ENCODE peak calls at places on chromosome 19, in nine cellular contexts. C is CD8-positive, alpha-beta T cell; W is GM12865; S is mucosa of descending colon; X is AG04450; G is fibroblast of pulmonary artery; Q is AG10803; L is BJ; U is brain microvascular endothelial cell. N is an unnamed sample.

GRCh38 chr19:35040826-35041547 is 534 bp upstream of the HPN start:
- DNase-seq in W (no peak), L (no peak), Q (no peak), U (no peak), S (peak; percentile 79), X (no peak), G (peak; percentile 48), C (peak; percentile 24), N (no peak)

GRCh38 chr19:7888145-7888825 is at the start of gene LRRC8E:
- DNase-seq in C (peak; percentile 38), L (no peak), S (peak; percentile 82), U (peak; percentile 64), X (no peak), G (peak; percentile 53), Q (peak; percentile 54), W (no peak), N (peak; percentile 49)

GRCh38 chr19:50669319-50670101 is 20.3 kb downstream of the C19orf81 start:
- DNase-seq in W (peak; percentile 21), G (peak; percentile 54), C (peak; percentile 53), Q (peak; percentile 20), S (peak; percentile 43), U (no peak), L (no peak), X (no peak), N (no peak)

GRCh38 chr19:11463391-11463790 is 17.5 kb downstream of the ELAVL3 start:
- DNase-seq in C (no peak), G (no peak), W (no peak), Q (no peak), X (no peak), S (no peak), L (no peak), U (no peak), N (no peak)

GRCh38 chr19:58328999-58329398 is 2.2 kb downstream of the ZSCAN22 start:
- DNase-seq in U (no peak), S (no peak), L (no peak), W (peak; percentile 46), G (no peak), X (no peak), C (peak; percentile 22), Q (no peak), N (no peak)

GRCh38 chr19:35055715-35056179 is 14.2 kb downstream of the HPN start:
- DNase-seq in W (peak; percentile 26), U (no peak), X (no peak), G (no peak), L (no peak), C (peak; percentile 23), Q (no peak), S (no peak), N (no peak)

GRCh38 chr19:52188822-52189744 is 769 bp upstream of the PPP2R1A start:
- DNase-seq in U (peak; percentile 60), L (no peak), S (no peak), X (peak; percentile 30), C (no peak), W (no peak), G (no peak), Q (no peak), N (no peak)

GRCh38 chr19:17779281-17779930 is 15.5 kb upstream of the B3GNT3 start:
- DNase-seq in W (no peak), U (no peak), L (no peak), Q (peak; percentile 21), C (no peak), X (no peak), S (no peak), G (peak; percentile 38), N (peak; percentile 28)

GRCh38 chr19:33194884-33195710 is 967 bp downstream of the LRP3 start:
- DNase-seq in W (no peak), U (no peak), S (peak; percentile 49), C (no peak), X (no peak), L (no peak), Q (peak; percentile 53), G (peak; percentile 53), N (no peak)

GRCh38 chr19:17841371-17841809 is 6.4 kb downstream of the JAK3 start:
- DNase-seq in C (no peak), G (no peak), S (no peak), Q (no peak), X (no peak), W (no peak), L (no peak), U (no peak), N (no peak)

GRCh38 chr19:30670562-30671513 is 298.7 kb downstream of the ZNF536 start:
- DNase-seq in W (no peak), Q (no peak), U (no peak), X (no peak), S (no peak), G (no peak), C (no peak), L (no peak), N (no peak)

GRCh38 chr19:55012294-55012693 is 25.8 kb downstream of the GP6 start:
- DNase-seq in W (no peak), L (no peak), C (no peak), X (no peak), S (no peak), Q (no peak), G (no peak), U (no peak), N (no peak)
- TF ChIP-seq CTCF in W (no peak), L (no peak), C (no peak), X (no peak), S (no peak), Q (no peak), G (no peak), U (no peak), N (no peak)

DNA sequence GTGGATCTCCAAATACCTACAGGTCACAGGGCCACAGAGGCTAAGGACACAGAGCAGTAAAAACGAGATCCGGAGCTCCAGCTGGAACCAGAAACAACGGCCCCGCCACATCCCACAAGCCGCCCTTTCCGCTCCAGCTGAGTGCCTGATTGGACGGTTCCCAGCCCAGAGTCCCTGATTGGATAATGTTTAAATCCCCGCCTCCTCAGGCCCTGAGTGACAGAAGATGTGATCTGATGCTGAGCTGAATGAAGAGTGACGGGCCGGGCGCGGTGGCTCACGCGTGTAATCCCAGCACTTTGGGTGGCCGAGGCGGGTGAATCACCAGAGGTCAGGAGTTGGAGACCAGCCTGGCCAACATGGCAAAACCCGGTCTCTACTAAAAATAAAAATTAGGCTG is at the start of gene ZNF99:
- DNase-seq in U (no peak), C (no peak), S (no peak), X (no peak), G (no peak), Q (no peak), L (no peak), W (no peak), N (no peak)
- H3K4me3 ChIP-seq in U (no peak within 1 kb of the TSS), C (no peak within 1 kb of the TSS), S (no peak within 1 kb of the TSS), X (no peak within 1 kb of the TSS), G (no peak within 1 kb of the TSS), Q (no peak within 1 kb of the TSS), L (no peak within 1 kb of the TSS), W (no peak within 1 kb of the TSS), N (no peak within 1 kb of the TSS)

DNA sequence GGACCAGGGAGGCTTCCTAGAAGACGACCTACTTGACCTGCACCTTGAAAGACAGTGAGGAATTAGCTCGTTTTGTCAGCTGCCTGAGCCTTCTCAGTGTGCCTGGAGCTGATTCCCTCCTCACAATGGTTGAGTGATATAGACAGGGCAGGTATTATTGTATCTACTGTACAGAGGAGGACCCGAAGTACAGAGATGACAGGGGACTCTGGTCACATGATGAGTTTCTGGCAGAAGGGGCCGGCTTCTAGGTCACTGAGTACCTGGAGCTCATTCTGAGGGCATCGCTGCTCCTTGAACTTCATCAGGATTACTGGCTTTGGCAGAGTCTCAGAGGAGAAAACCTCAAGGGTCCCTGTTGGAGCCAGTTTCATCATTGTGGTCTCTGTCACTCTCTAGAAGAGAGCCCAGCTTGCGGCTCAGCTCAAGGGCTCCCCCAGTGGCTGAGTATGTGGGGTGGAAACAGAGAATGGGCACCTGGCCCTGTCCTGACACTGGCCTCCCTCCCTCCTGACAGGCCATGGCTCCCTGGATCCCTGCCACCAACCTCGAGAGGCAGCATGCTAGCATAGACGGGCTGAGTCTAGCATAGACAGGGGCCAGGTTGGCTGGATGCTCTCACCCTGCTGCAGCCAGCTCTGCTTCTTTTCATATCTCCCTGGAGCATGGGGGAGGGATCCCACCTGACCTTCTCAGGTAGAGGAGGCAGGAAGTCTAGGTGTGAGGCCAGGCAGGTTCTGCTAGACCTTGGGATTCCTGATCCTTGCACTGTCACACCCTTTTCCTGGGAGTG is 38.7 kb downstream of the NFIX start:
- DNase-seq in W (peak; percentile 56), X (no peak), C (peak; percentile 56), Q (peak; percentile 77), G (peak; percentile 71), S (peak; percentile 88), L (no peak), U (no peak), N (peak; percentile 55)
- TF ChIP-seq CTCF in W (peak; percentile 90), X (peak; percentile 78), C (peak; percentile 50), Q (peak; percentile 90), G (peak; percentile 84), S (peak; percentile 56), L (peak; percentile 84), U (peak; percentile 90), N (peak; percentile 63)

GRCh38 chr19:708154-709141 is at the start of gene PALM:
- DNase-seq in S (no peak), C (no peak), U (no peak), G (no peak), X (no peak), Q (no peak), L (no peak), W (no peak), N (no peak)
- H3K4me3 ChIP-seq in S (peak within 1 kb of the TSS; percentile 14), C (no peak within 1 kb of the TSS), U (peak within 1 kb of the TSS; percentile 39), G (peak within 1 kb of the TSS; percentile 57), X (peak within 1 kb of the TSS; percentile 53), Q (no peak within 1 kb of the TSS), L (peak within 1 kb of the TSS; percentile 43), W (no peak within 1 kb of the TSS), N (peak within 1 kb of the TSS; percentile 51)

N was measured in astrocyte.